ENCODE peak calls at places on chromosomes 13 and 19, in nine cellular contexts. One of them, this sample, is unnamed.

GRCh38 chr19:39053276-39054090 is 21.1 kb upstream of the FBXO27 start:
- DNase-seq in K562: no peak
- DNase-seq in Peyer's patch: peak; percentile 91
- DNase-seq in tibial nerve: no peak
- DNase-seq in IMR-90: no peak
- DNase-seq in adrenal gland: no peak
- DNase-seq in prostate gland: no peak
- DNase-seq in gastrocnemius medialis: no peak
- DNase-seq in stomach: peak; percentile 59
- DNase-seq in this sample: no peak

GRCh38 chr19:24033962-24034342 is 53.0 kb upstream of the ZNF254 start:
- DNase-seq in K562: peak; percentile 13
- DNase-seq in Peyer's patch: peak; percentile 72
- DNase-seq in tibial nerve: peak; percentile 11
- DNase-seq in IMR-90: peak; percentile 71
- DNase-seq in adrenal gland: peak; percentile 69
- DNase-seq in prostate gland: peak; percentile 32
- DNase-seq in gastrocnemius medialis: peak; percentile 5
- DNase-seq in stomach: peak; percentile 60
- DNase-seq in this sample: peak; percentile 52

GRCh38 chr19:5434970-5435641 is 20.1 kb upstream of the ZNRF4 start:
- DNase-seq in K562: peak; percentile 83
- DNase-seq in Peyer's patch: no peak
- DNase-seq in tibial nerve: no peak
- DNase-seq in IMR-90: peak; percentile 94
- DNase-seq in adrenal gland: peak; percentile 80
- DNase-seq in prostate gland: no peak
- DNase-seq in gastrocnemius medialis: no peak
- DNase-seq in stomach: no peak
- DNase-seq in this sample: no peak

GRCh38 chr13:110936519-110936918 is 21.6 kb upstream of the ANKRD10 start:
- DNase-seq in K562: no peak
- DNase-seq in Peyer's patch: no peak
- DNase-seq in tibial nerve: no peak
- DNase-seq in IMR-90: no peak
- DNase-seq in adrenal gland: no peak
- DNase-seq in prostate gland: no peak
- DNase-seq in gastrocnemius medialis: no peak
- DNase-seq in stomach: no peak
- DNase-seq in this sample: no peak

GRCh38 chr19:10501971-10502523 is 1.1 kb downstream of the KEAP1 start:
- DNase-seq in K562: peak; percentile 42
- DNase-seq in Peyer's patch: peak; percentile 86
- DNase-seq in tibial nerve: peak; percentile 53
- DNase-seq in IMR-90: peak; percentile 29
- DNase-seq in adrenal gland: peak; percentile 82
- DNase-seq in prostate gland: peak; percentile 83
- DNase-seq in gastrocnemius medialis: peak; percentile 66
- DNase-seq in stomach: peak; percentile 98
- DNase-seq in this sample: peak; percentile 95

GRCh38 chr19:14467816-14468215 is 7.3 kb downstream of the PTGER1 start:
- DNase-seq in K562: peak; percentile 66
- DNase-seq in Peyer's patch: no peak
- DNase-seq in tibial nerve: no peak
- DNase-seq in IMR-90: no peak
- DNase-seq in adrenal gland: no peak
- DNase-seq in prostate gland: no peak
- DNase-seq in gastrocnemius medialis: no peak
- DNase-seq in stomach: no peak
- DNase-seq in this sample: no peak

GRCh38 chr13:105410602-105411001 is 1124.9 kb downstream of the EFNB2 start:
- DNase-seq in K562: peak; percentile 2
- DNase-seq in Peyer's patch: peak; percentile 75
- DNase-seq in tibial nerve: peak; percentile 47
- DNase-seq in IMR-90: peak; percentile 12
- DNase-seq in adrenal gland: peak; percentile 64
- DNase-seq in prostate gland: peak; percentile 18
- DNase-seq in gastrocnemius medialis: no peak
- DNase-seq in stomach: peak; percentile 67
- DNase-seq in this sample: peak; percentile 62

GRCh38 chr19:37472165-37472564 is 3.0 kb downstream of the ZNF570 start:
- DNase-seq in K562: no peak
- DNase-seq in Peyer's patch: no peak
- DNase-seq in tibial nerve: no peak
- DNase-seq in IMR-90: no peak
- DNase-seq in adrenal gland: no peak
- DNase-seq in prostate gland: no peak
- DNase-seq in gastrocnemius medialis: no peak
- DNase-seq in stomach: no peak
- DNase-seq in this sample: no peak

GRCh38 chr13:112791662-112792440 is 102.0 kb downstream of the ATP11A start:
- DNase-seq in K562: no peak
- DNase-seq in Peyer's patch: no peak
- DNase-seq in tibial nerve: no peak
- DNase-seq in IMR-90: no peak
- DNase-seq in adrenal gland: no peak
- DNase-seq in prostate gland: no peak
- DNase-seq in gastrocnemius medialis: no peak
- DNase-seq in stomach: peak; percentile 23
- DNase-seq in this sample: peak; percentile 3

GRCh38 chr13:51539887-51540286 is 44.4 kb upstream of the WDFY2 start:
- DNase-seq in K562: no peak
- DNase-seq in Peyer's patch: no peak
- DNase-seq in tibial nerve: no peak
- DNase-seq in IMR-90: peak; percentile 67
- DNase-seq in adrenal gland: no peak
- DNase-seq in prostate gland: no peak
- DNase-seq in gastrocnemius medialis: no peak
- DNase-seq in stomach: no peak
- DNase-seq in this sample: no peak

GRCh38 chr19:16676101-16676798 is 15.3 kb downstream of the TMEM38A start:
- DNase-seq in K562: no peak
- DNase-seq in Peyer's patch: no peak
- DNase-seq in tibial nerve: no peak
- DNase-seq in IMR-90: no peak
- DNase-seq in adrenal gland: no peak
- DNase-seq in prostate gland: no peak
- DNase-seq in gastrocnemius medialis: no peak
- DNase-seq in stomach: peak; percentile 49
- DNase-seq in this sample: no peak

GRCh38 chr13:92122454-92122853 is 724.0 kb downstream of the GPC5 start:
- DNase-seq in K562: no peak
- DNase-seq in Peyer's patch: no peak
- DNase-seq in tibial nerve: no peak
- DNase-seq in IMR-90: no peak
- DNase-seq in adrenal gland: no peak
- DNase-seq in prostate gland: no peak
- DNase-seq in gastrocnemius medialis: no peak
- DNase-seq in stomach: no peak
- DNase-seq in this sample: no peak

GRCh38 chr19:8611391-8611883 is 922 bp upstream of the ADAMTS10 start:
- DNase-seq in K562: no peak
- DNase-seq in Peyer's patch: no peak
- DNase-seq in tibial nerve: no peak
- DNase-seq in IMR-90: no peak
- DNase-seq in adrenal gland: peak; percentile 45
- DNase-seq in prostate gland: no peak
- DNase-seq in gastrocnemius medialis: no peak
- DNase-seq in stomach: no peak
- DNase-seq in this sample: no peak

GRCh38 chr13:105735269-105735668 is 800.2 kb downstream of the EFNB2 start:
- DNase-seq in K562: no peak
- DNase-seq in Peyer's patch: no peak
- DNase-seq in tibial nerve: no peak
- DNase-seq in IMR-90: no peak
- DNase-seq in adrenal gland: no peak
- DNase-seq in prostate gland: no peak
- DNase-seq in gastrocnemius medialis: no peak
- DNase-seq in stomach: no peak
- DNase-seq in this sample: peak; percentile 5

GRCh38 chr19:33528404-33528803 is 6.8 kb upstream of the PEPD start:
- DNase-seq in K562: no peak
- DNase-seq in Peyer's patch: no peak
- DNase-seq in tibial nerve: no peak
- DNase-seq in IMR-90: no peak
- DNase-seq in adrenal gland: no peak
- DNase-seq in prostate gland: no peak
- DNase-seq in gastrocnemius medialis: no peak
- DNase-seq in stomach: no peak
- DNase-seq in this sample: no peak

GRCh38 chr13:48400090-48400694 is 12.7 kb downstream of the LPAR6 start:
- DNase-seq in K562: no peak
- DNase-seq in Peyer's patch: no peak
- DNase-seq in tibial nerve: no peak
- DNase-seq in IMR-90: no peak
- DNase-seq in adrenal gland: no peak
- DNase-seq in prostate gland: no peak
- DNase-seq in gastrocnemius medialis: no peak
- DNase-seq in stomach: no peak
- DNase-seq in this sample: no peak

GRCh38 chr13:49952168-49952567 is 16.0 kb upstream of the SPRYD7 start:
- DNase-seq in K562: no peak
- DNase-seq in Peyer's patch: no peak
- DNase-seq in tibial nerve: no peak
- DNase-seq in IMR-90: no peak
- DNase-seq in adrenal gland: no peak
- DNase-seq in prostate gland: no peak
- DNase-seq in gastrocnemius medialis: no peak
- DNase-seq in stomach: no peak
- DNase-seq in this sample: no peak

GRCh38 chr19:35555301-35556005 is 8.0 kb downstream of the ATP4A start:
- DNase-seq in K562: peak; percentile 69
- DNase-seq in Peyer's patch: no peak
- DNase-seq in tibial nerve: no peak
- DNase-seq in IMR-90: peak; percentile 35
- DNase-seq in adrenal gland: peak; percentile 14
- DNase-seq in prostate gland: no peak
- DNase-seq in gastrocnemius medialis: no peak
- DNase-seq in stomach: no peak
- DNase-seq in this sample: peak; percentile 34

GRCh38 chr13:110653851-110654250 is 38.5 kb downstream of the NAXD start:
- DNase-seq in K562: no peak
- DNase-seq in Peyer's patch: no peak
- DNase-seq in tibial nerve: no peak
- DNase-seq in IMR-90: no peak
- DNase-seq in adrenal gland: no peak
- DNase-seq in prostate gland: no peak
- DNase-seq in gastrocnemius medialis: no peak
- DNase-seq in stomach: no peak
- DNase-seq in this sample: no peak

GRCh38 chr19:6685962-6686627 is 16.1 kb upstream of the TNFSF14 start:
- DNase-seq in K562: no peak
- DNase-seq in Peyer's patch: peak; percentile 18
- DNase-seq in tibial nerve: no peak
- DNase-seq in IMR-90: no peak
- DNase-seq in adrenal gland: no peak
- DNase-seq in prostate gland: no peak
- DNase-seq in gastrocnemius medialis: no peak
- DNase-seq in stomach: no peak
- DNase-seq in this sample: no peak

DNA sequence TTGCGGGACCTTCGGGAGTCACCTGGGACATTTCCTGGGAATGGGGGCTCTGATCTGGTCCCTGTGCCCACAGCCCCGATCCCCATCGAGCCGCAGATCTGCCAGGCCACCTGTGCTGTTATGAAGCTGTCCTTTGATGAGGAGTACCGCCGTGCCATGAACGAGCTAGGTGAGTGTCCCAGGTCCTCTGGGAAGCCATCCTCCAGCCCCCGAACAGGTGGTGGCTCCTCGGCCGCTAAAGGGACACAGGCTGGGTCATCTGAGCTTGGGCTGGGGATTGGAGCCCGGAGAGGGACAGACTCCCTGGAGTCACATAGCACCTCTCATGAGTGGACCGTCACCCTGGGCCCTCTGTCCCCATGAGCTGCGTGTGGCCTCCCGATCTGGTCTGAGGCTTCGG is 8.0 kb downstream of the APC2 start:
- DNase-seq in K562: no peak
- DNase-seq in Peyer's patch: no peak
- DNase-seq in tibial nerve: no peak
- DNase-seq in IMR-90: no peak
- DNase-seq in adrenal gland: no peak
- DNase-seq in prostate gland: no peak
- DNase-seq in gastrocnemius medialis: no peak
- DNase-seq in stomach: no peak
- DNase-seq in this sample: no peak
- TF ChIP-seq POLR2A in K562: no peak
- TF ChIP-seq POLR2A in Peyer's patch: no peak
- TF ChIP-seq POLR2A in tibial nerve: no peak
- TF ChIP-seq POLR2A in IMR-90: no peak
- TF ChIP-seq POLR2A in adrenal gland: no peak
- TF ChIP-seq POLR2A in prostate gland: no peak
- TF ChIP-seq POLR2A in gastrocnemius medialis: no peak
- TF ChIP-seq POLR2A in stomach: no peak
- TF ChIP-seq POLR2A in this sample: no peak

GRCh38 chr19:53136432-53136831 is 3.7 kb upstream of the ZNF415 start:
- DNase-seq in K562: no peak
- DNase-seq in Peyer's patch: no peak
- DNase-seq in tibial nerve: no peak
- DNase-seq in IMR-90: no peak
- DNase-seq in adrenal gland: no peak
- DNase-seq in prostate gland: no peak
- DNase-seq in gastrocnemius medialis: no peak
- DNase-seq in stomach: no peak
- DNase-seq in this sample: no peak
- H3K9me3 ChIP-seq in K562: peaks cover 25% of the 10 kb centered on the region
- H3K9me3 ChIP-seq in Peyer's patch: peaks cover 29% of the 10 kb centered on the region
- H3K9me3 ChIP-seq in tibial nerve: peaks cover 8% of the 10 kb centered on the region
- H3K9me3 ChIP-seq in IMR-90: peaks cover 20% of the 10 kb centered on the region
- H3K9me3 ChIP-seq in adrenal gland: no peaks in the 10 kb centered on the region
- H3K9me3 ChIP-seq in prostate gland: peaks cover 7% of the 10 kb centered on the region
- H3K9me3 ChIP-seq in gastrocnemius medialis: no peaks in the 10 kb centered on the region
- H3K9me3 ChIP-seq in stomach: peaks cover 88% of the 10 kb centered on the region
- H3K9me3 ChIP-seq in this sample: no peaks in the 10 kb centered on the region

GRCh38 chr13:37209621-37210020 is 104.2 kb upstream of the CSNK1A1L start:
- DNase-seq in K562: no peak
- DNase-seq in Peyer's patch: no peak
- DNase-seq in tibial nerve: no peak
- DNase-seq in IMR-90: peak; percentile 13
- DNase-seq in adrenal gland: no peak
- DNase-seq in prostate gland: no peak
- DNase-seq in gastrocnemius medialis: no peak
- DNase-seq in stomach: no peak
- DNase-seq in this sample: no peak
- TF ChIP-seq POLR2A in K562: no peak
- TF ChIP-seq POLR2A in Peyer's patch: no peak
- TF ChIP-seq POLR2A in tibial nerve: no peak
- TF ChIP-seq POLR2A in IMR-90: no peak
- TF ChIP-seq POLR2A in adrenal gland: no peak
- TF ChIP-seq POLR2A in prostate gland: no peak
- TF ChIP-seq POLR2A in gastrocnemius medialis: no peak
- TF ChIP-seq POLR2A in stomach: no peak
- TF ChIP-seq POLR2A in this sample: no peak

GRCh38 chr19:57002765-57003164 is 117.0 kb upstream of the USP29 start:
- DNase-seq in K562: no peak
- DNase-seq in Peyer's patch: no peak
- DNase-seq in tibial nerve: no peak
- DNase-seq in IMR-90: no peak
- DNase-seq in adrenal gland: no peak
- DNase-seq in prostate gland: no peak
- DNase-seq in gastrocnemius medialis: no peak
- DNase-seq in stomach: no peak
- DNase-seq in this sample: no peak
- H3K9me3 ChIP-seq in K562: no peaks in the 10 kb centered on the region
- H3K9me3 ChIP-seq in Peyer's patch: no peaks in the 10 kb centered on the region
- H3K9me3 ChIP-seq in tibial nerve: no peaks in the 10 kb centered on the region
- H3K9me3 ChIP-seq in IMR-90: peaks cover 42% of the 10 kb centered on the region
- H3K9me3 ChIP-seq in adrenal gland: no peaks in the 10 kb centered on the region
- H3K9me3 ChIP-seq in prostate gland: no peaks in the 10 kb centered on the region
- H3K9me3 ChIP-seq in gastrocnemius medialis: no peaks in the 10 kb centered on the region
- H3K9me3 ChIP-seq in stomach: peaks cover 67% of the 10 kb centered on the region
- H3K9me3 ChIP-seq in this sample: no peaks in the 10 kb centered on the region

This sample was measured in body of pancreas.